ENCODE peak calls at places on chromosomes 7 and 10, in five cellular contexts. One of them, this sample, is unnamed.

GRCh38 chr10:119761106-119761505 is 35.3 kb downstream of the INPP5F start:
- DNase-seq in HepG2: no peak
- DNase-seq in Panc1: no peak
- DNase-seq in HCT116: no peak
- DNase-seq in GM23338: no peak
- DNase-seq in this sample: no peak

GRCh38 chr10:122498521-122498920 is 37.2 kb downstream of the HTRA1 start:
- DNase-seq in HCT116: no peak
- DNase-seq in Panc1: no peak
- DNase-seq in HepG2: no peak
- DNase-seq in GM23338: no peak
- DNase-seq in this sample: no peak

GRCh38 chr7:114085592-114086490 is 167.0 kb upstream of the PPP1R3A start:
- DNase-seq in HCT116: peak; percentile 64
- DNase-seq in HepG2: no peak
- DNase-seq in GM23338: peak; percentile 87
- DNase-seq in Panc1: no peak
- DNase-seq in this sample: peak; percentile 25

GRCh38 chr10:3231951-3232730 is 59.6 kb upstream of the PITRM1 start:
- DNase-seq in HepG2: no peak
- DNase-seq in GM23338: peak; percentile 43
- DNase-seq in Panc1: no peak
- DNase-seq in HCT116: no peak
- DNase-seq in this sample: no peak

GRCh38 chr10:22479419-22479818 is 134.1 kb downstream of the SPAG6 start:
- DNase-seq in HCT116: no peak
- DNase-seq in Panc1: no peak
- DNase-seq in HepG2: no peak
- DNase-seq in GM23338: no peak
- DNase-seq in this sample: no peak

GRCh38 chr10:7819126-7819470 is 793 bp downstream of the TAF3 start:
- DNase-seq in GM23338: peak; percentile 67
- DNase-seq in Panc1: no peak
- DNase-seq in HCT116: no peak
- DNase-seq in HepG2: peak; percentile 51
- DNase-seq in this sample: no peak

GRCh38 chr10:70685461-70685911 is 13.2 kb downstream of the ADAMTS14 start:
- DNase-seq in HepG2: peak; percentile 53
- DNase-seq in Panc1: no peak
- DNase-seq in GM23338: no peak
- DNase-seq in HCT116: no peak
- DNase-seq in this sample: no peak

GRCh38 chr10:111128331-111129167 is 51.7 kb downstream of the ADRA2A start:
- DNase-seq in Panc1: no peak
- DNase-seq in HCT116: peak; percentile 75
- DNase-seq in GM23338: no peak
- DNase-seq in HepG2: no peak
- DNase-seq in this sample: no peak

GRCh38 chr10:50540826-50541122 is 83.0 kb downstream of the SGMS1 start:
- DNase-seq in HepG2: no peak
- DNase-seq in HCT116: no peak
- DNase-seq in Panc1: no peak
- DNase-seq in GM23338: no peak
- DNase-seq in this sample: no peak

GRCh38 chr7:107711301-107711700 is 32.6 kb upstream of the CBLL1 start:
- DNase-seq in HCT116: no peak
- DNase-seq in GM23338: no peak
- DNase-seq in Panc1: no peak
- DNase-seq in HepG2: no peak
- DNase-seq in this sample: no peak

GRCh38 chr10:113610636-113611601 is 52.9 kb downstream of the NRAP start:
- DNase-seq in Panc1: no peak
- DNase-seq in GM23338: peak; percentile 56
- DNase-seq in HCT116: no peak
- DNase-seq in HepG2: no peak
- DNase-seq in this sample: no peak

GRCh38 chr7:70923086-70923845 is 208.7 kb upstream of the GALNT17 start:
- DNase-seq in GM23338: no peak
- DNase-seq in HepG2: no peak
- DNase-seq in HCT116: no peak
- DNase-seq in Panc1: no peak
- DNase-seq in this sample: no peak

GRCh38 chr7:285731-286130 is 4.2 kb upstream of the FOXL3 start:
- DNase-seq in GM23338: no peak
- DNase-seq in HCT116: no peak
- DNase-seq in Panc1: no peak
- DNase-seq in HepG2: no peak
- DNase-seq in this sample: no peak

GRCh38 chr7:155886391-155887173 is 74.3 kb upstream of the SHH start:
- DNase-seq in HCT116: no peak
- DNase-seq in GM23338: no peak
- DNase-seq in Panc1: no peak
- DNase-seq in HepG2: no peak
- DNase-seq in this sample: no peak

GRCh38 chr7:25759748-25760147 is 392.2 kb upstream of the NFE2L3 start:
- DNase-seq in Panc1: no peak
- DNase-seq in HCT116: no peak
- DNase-seq in GM23338: peak; percentile 57
- DNase-seq in HepG2: no peak
- DNase-seq in this sample: no peak

GRCh38 chr7:115009139-115009538 is 87.2 kb downstream of the MDFIC start:
- DNase-seq in HCT116: no peak
- DNase-seq in GM23338: no peak
- DNase-seq in Panc1: no peak
- DNase-seq in HepG2: no peak
- DNase-seq in this sample: no peak

GRCh38 chr10:97713351-97713827 is at the start of gene MARVELD1:
- DNase-seq in HepG2: no peak
- DNase-seq in HCT116: no peak
- DNase-seq in Panc1: no peak
- DNase-seq in GM23338: peak; percentile 92
- DNase-seq in this sample: no peak

GRCh38 chr10:117094856-117095255 is 43.2 kb downstream of the VAX1 start:
- DNase-seq in Panc1: no peak
- DNase-seq in HepG2: no peak
- DNase-seq in GM23338: peak; percentile 62
- DNase-seq in HCT116: no peak
- DNase-seq in this sample: no peak

GRCh38 chr7:44707558-44708230 is 41.0 kb upstream of the ZMIZ2 start:
- DNase-seq in HCT116: no peak
- DNase-seq in Panc1: no peak
- DNase-seq in GM23338: no peak
- DNase-seq in HepG2: no peak
- DNase-seq in this sample: no peak
- TF ChIP-seq POLR2AphosphoS5 in HCT116: no peak
- TF ChIP-seq POLR2AphosphoS5 in Panc1: no peak
- TF ChIP-seq POLR2AphosphoS5 in GM23338: no peak
- TF ChIP-seq POLR2AphosphoS5 in HepG2: no peak
- TF ChIP-seq POLR2AphosphoS5 in this sample: no peak

GRCh38 chr10:89299031-89299430 is 2.8 kb upstream of the IFIT2 start:
- DNase-seq in Panc1: no peak
- DNase-seq in HepG2: no peak
- DNase-seq in GM23338: no peak
- DNase-seq in HCT116: no peak
- DNase-seq in this sample: no peak
- TF ChIP-seq REST in Panc1: no peak
- TF ChIP-seq REST in HepG2: no peak
- TF ChIP-seq REST in GM23338: no peak
- TF ChIP-seq REST in HCT116: no peak
- TF ChIP-seq REST in this sample: no peak

DNA sequence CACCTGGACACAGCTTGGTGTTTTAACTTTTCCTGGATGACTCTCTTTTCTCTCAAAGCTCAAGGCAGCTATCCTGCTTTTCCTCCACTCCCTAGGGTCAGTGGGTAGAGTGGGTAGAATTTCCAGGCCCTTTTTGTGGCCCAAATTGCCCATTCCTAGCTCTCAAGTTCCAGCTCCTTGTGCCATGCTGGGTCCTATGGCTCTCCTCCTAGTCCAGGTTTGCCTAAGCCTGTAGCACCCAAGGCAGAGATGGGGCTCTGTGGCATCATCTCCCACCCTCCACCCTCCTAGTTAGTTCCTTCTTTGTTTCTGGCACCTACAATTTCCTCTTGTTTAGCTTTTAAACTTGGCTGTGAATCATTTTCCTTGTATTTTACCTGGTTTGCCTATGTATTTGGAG is 9.7 kb downstream of the CPA4 start:
- DNase-seq in HepG2: no peak
- DNase-seq in GM23338: no peak
- DNase-seq in Panc1: no peak
- DNase-seq in HCT116: no peak
- DNase-seq in this sample: no peak
- H3K27ac ChIP-seq in HepG2: no peak overlapping the region
- H3K27ac ChIP-seq in GM23338: no peak overlapping the region
- H3K27ac ChIP-seq in Panc1: no peak overlapping the region
- H3K27ac ChIP-seq in HCT116: no peak overlapping the region
- H3K27ac ChIP-seq in this sample: no peak overlapping the region

GRCh38 chr7:77662869-77663268 is 33.4 kb upstream of the RSBN1L start:
- DNase-seq in Panc1: no peak
- DNase-seq in HCT116: no peak
- DNase-seq in GM23338: no peak
- DNase-seq in HepG2: no peak
- DNase-seq in this sample: no peak

GRCh38 chr7:77665161-77665560 is 31.1 kb upstream of the RSBN1L start:
- DNase-seq in GM23338: no peak
- DNase-seq in HCT116: no peak
- DNase-seq in Panc1: no peak
- DNase-seq in HepG2: no peak
- DNase-seq in this sample: no peak

GRCh38 chr7:77664715-77665114 is 31.5 kb upstream of the RSBN1L start:
- DNase-seq in Panc1: no peak
- DNase-seq in HepG2: no peak
- DNase-seq in GM23338: no peak
- DNase-seq in HCT116: no peak
- DNase-seq in this sample: no peak

DNA sequence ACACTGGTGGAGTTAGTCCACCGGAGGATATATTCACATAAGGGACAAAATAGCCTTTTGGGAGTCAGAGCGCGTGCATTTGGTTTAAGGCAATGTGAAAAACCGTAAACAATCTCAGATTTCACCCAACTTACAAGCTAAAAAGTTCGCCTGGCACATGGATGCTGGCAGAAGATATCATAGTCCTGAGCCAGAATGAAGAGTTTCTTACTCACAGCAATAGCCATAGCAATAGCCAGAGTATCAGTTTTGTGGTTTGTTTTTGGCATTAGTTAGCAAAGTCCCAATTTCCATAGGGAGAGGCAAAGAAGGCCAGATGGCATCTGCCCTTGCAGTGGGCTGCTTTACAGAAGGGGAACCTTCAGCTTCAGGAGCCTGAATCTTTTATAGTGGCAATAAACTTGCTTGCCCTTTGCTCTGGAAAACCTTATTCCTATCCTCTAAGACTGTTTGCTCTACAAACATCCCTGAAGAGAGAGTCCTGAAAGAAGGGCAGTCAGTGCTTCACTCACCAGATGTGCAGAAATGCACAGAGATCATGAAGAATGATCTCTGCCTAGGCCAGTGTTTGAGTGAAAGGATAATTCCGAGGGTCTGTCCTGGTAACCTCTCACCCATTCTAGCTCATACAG is 28.7 kb upstream of the RSBN1L start:
- DNase-seq in HCT116: no peak
- DNase-seq in GM23338: no peak
- DNase-seq in Panc1: no peak
- DNase-seq in HepG2: no peak
- DNase-seq in this sample: no peak
- TF ChIP-seq POLR2AphosphoS5 in HCT116: no peak
- TF ChIP-seq POLR2AphosphoS5 in GM23338: no peak
- TF ChIP-seq POLR2AphosphoS5 in Panc1: no peak
- TF ChIP-seq POLR2AphosphoS5 in HepG2: no peak
- TF ChIP-seq POLR2AphosphoS5 in this sample: no peak

GRCh38 chr7:102009628-102010027 is 192.2 kb downstream of the CUX1 start:
- DNase-seq in HCT116: no peak
- DNase-seq in GM23338: no peak
- DNase-seq in Panc1: no peak
- DNase-seq in HepG2: no peak
- DNase-seq in this sample: no peak
- TF ChIP-seq REST in HCT116: no peak
- TF ChIP-seq REST in GM23338: no peak
- TF ChIP-seq REST in Panc1: no peak
- TF ChIP-seq REST in HepG2: no peak
- TF ChIP-seq REST in this sample: no peak

GRCh38 chr7:36228039-36228438 is 75.0 kb downstream of the EEPD1 start:
- DNase-seq in HCT116: no peak
- DNase-seq in Panc1: no peak
- DNase-seq in GM23338: no peak
- DNase-seq in HepG2: no peak
- DNase-seq in this sample: no peak
- H3K27ac ChIP-seq in HCT116: no peak overlapping the region
- H3K27ac ChIP-seq in Panc1: no peak overlapping the region
- H3K27ac ChIP-seq in GM23338: no peak overlapping the region
- H3K27ac ChIP-seq in HepG2: no peak overlapping the region
- H3K27ac ChIP-seq in this sample: no peak overlapping the region

GRCh38 chr7:151631149-151631967 is 111.7 kb upstream of the RHEB start:
- DNase-seq in HCT116: no peak
- DNase-seq in GM23338: peak; percentile 72
- DNase-seq in HepG2: no peak
- DNase-seq in Panc1: no peak
- DNase-seq in this sample: peak; percentile 38

GRCh38 chr7:151633516-151633812 is 113.8 kb upstream of the RHEB start:
- DNase-seq in HepG2: no peak
- DNase-seq in GM23338: no peak
- DNase-seq in Panc1: no peak
- DNase-seq in HCT116: no peak
- DNase-seq in this sample: no peak

GRCh38 chr7:151630349-151630748 is 110.7 kb upstream of the RHEB start:
- DNase-seq in Panc1: no peak
- DNase-seq in GM23338: no peak
- DNase-seq in HepG2: no peak
- DNase-seq in HCT116: no peak
- DNase-seq in this sample: no peak

GRCh38 chr7:151632750-151633515 is 113.2 kb upstream of the RHEB start:
- DNase-seq in HepG2: no peak
- DNase-seq in GM23338: peak; percentile 75
- DNase-seq in HCT116: no peak
- DNase-seq in Panc1: no peak
- DNase-seq in this sample: peak; percentile 91

GRCh38 chr7:151631968-151632749 is 112.5 kb upstream of the RHEB start:
- DNase-seq in GM23338: peak; percentile 86
- DNase-seq in HCT116: no peak
- DNase-seq in Panc1: no peak
- DNase-seq in HepG2: peak; percentile 55
- DNase-seq in this sample: peak; percentile 67
- TF ChIP-seq POLR2AphosphoS5 in GM23338: no peak
- TF ChIP-seq POLR2AphosphoS5 in HCT116: peak; percentile 65
- TF ChIP-seq POLR2AphosphoS5 in Panc1: peak; percentile 30
- TF ChIP-seq POLR2AphosphoS5 in HepG2: no peak
- TF ChIP-seq POLR2AphosphoS5 in this sample: no peak

This sample was measured in HL-60.